ENCODE peak calls at places on chromosomes 4 and X, in ten cellular contexts. O is astrocyte of the spinal cord; V is CD4-positive, alpha-beta T cell; E is fibroblast of the aortic adventitia; D is AG04449; T is adrenal gland; U is GM20000; S is breast epithelium; Y is progenitor cell of endocrine pancreas; C is thoracic aorta. P is an unnamed sample.

GRCh38 chr4:105520819-105521790 is 31.3 kb upstream of the ARHGEF38 start:
- DNase-seq in D (peak), T (no peak), U (peak), S (no peak), V (no peak), C (no peak), O (peak), E (peak), Y (no peak), P (peak)

GRCh38 chr4:44447563-44448504 is 775 bp downstream of the KCTD8 start:
- DNase-seq in V (no peak), C (no peak), Y (peak), O (peak), E (peak), T (peak), S (no peak), D (no peak), U (peak), P (peak)

GRCh38 chrX:7194606-7195005 is 46.7 kb upstream of the PUDP start:
- DNase-seq in C (no peak), D (no peak), E (no peak), V (no peak), U (no peak), Y (no peak), T (no peak), O (no peak), S (no peak), P (no peak)

GRCh38 chr4:172887959-172888358 is 280.7 kb upstream of the GALNT7 start:
- DNase-seq in O (no peak), T (no peak), Y (no peak), E (no peak), D (no peak), S (no peak), C (no peak), V (no peak), U (no peak), P (no peak)

GRCh38 chr4:123939621-123940020 is 543.0 kb downstream of the SPRY1 start:
- DNase-seq in T (no peak), E (peak), Y (no peak), V (no peak), U (no peak), C (no peak), S (no peak), D (peak), O (peak), P (no peak)

GRCh38 chr4:173169178-173169427 is 492 bp downstream of the GALNT7 start:
- DNase-seq in V (no peak), D (no peak), T (no peak), Y (no peak), U (no peak), E (no peak), O (no peak), S (no peak), C (no peak), P (no peak)

GRCh38 chrX:53422091-53422914 is at the start of the genes RIBC1 and SMC1A:
- DNase-seq in Y (peak), T (peak), O (peak), C (peak), U (peak), E (peak), S (peak), D (peak), V (peak), P (peak)

GRCh38 chr4:173119818-173120217 is 48.8 kb upstream of the GALNT7 start:
- DNase-seq in T (no peak), V (no peak), E (no peak), O (no peak), D (no peak), S (no peak), C (no peak), U (no peak), Y (no peak), P (no peak)

GRCh38 chr4:174494731-174495130 is 27.6 kb downstream of the HPGD start:
- DNase-seq in S (no peak), O (no peak), V (no peak), D (no peak), T (no peak), Y (no peak), E (no peak), U (no peak), C (no peak), P (no peak)

GRCh38 chrX:133590703-133591505 is 175.6 kb upstream of the GPC4 start:
- DNase-seq in C (no peak), U (no peak), Y (no peak), E (peak), S (no peak), O (no peak), D (no peak), T (no peak), V (no peak), P (no peak)

GRCh38 chr4:27048350-27049100 is 187.9 kb downstream of the STIM2 start:
- DNase-seq in U (peak), S (no peak), Y (no peak), D (no peak), E (peak), C (no peak), O (peak), T (no peak), V (no peak), P (peak)

GRCh38 chr4:59838236-59838635 is 1361.9 kb upstream of the ADGRL3 start:
- DNase-seq in Y (no peak), O (no peak), T (no peak), E (no peak), U (no peak), C (no peak), V (no peak), S (no peak), D (no peak), P (no peak)

GRCh38 chr4:38166768-38167167 is 206.6 kb downstream of the PTTG2 start:
- DNase-seq in C (no peak), S (no peak), O (no peak), E (no peak), V (no peak), Y (no peak), T (no peak), U (no peak), D (no peak), P (no peak)

GRCh38 chr4:147969573-147969972 is 237.7 kb downstream of the ARHGAP10 start:
- DNase-seq in O (no peak), C (no peak), E (no peak), S (no peak), D (no peak), V (no peak), T (peak), U (no peak), Y (no peak), P (no peak)

GRCh38 chr4:1449833-1450741 is 43.8 kb upstream of the NKX1-1 start:
- DNase-seq in T (no peak), V (no peak), C (no peak), Y (no peak), D (no peak), E (no peak), U (no peak), S (no peak), O (no peak), P (no peak)

GRCh38 chr4:113292371-113293042 is 243.1 kb downstream of the ANK2 start:
- DNase-seq in O (peak), U (no peak), E (peak), D (no peak), C (no peak), V (no peak), S (no peak), Y (no peak), T (no peak), P (no peak)

GRCh38 chrX:136767104-136767941 is 13.4 kb downstream of the ARHGEF6 start:
- DNase-seq in D (no peak), O (peak), Y (peak), E (peak), U (peak), V (peak), C (no peak), T (peak), S (peak), P (peak)

GRCh38 chr4:28675582-28675981 is 1814.9 kb downstream of the STIM2 start:
- DNase-seq in D (no peak), S (no peak), V (no peak), O (no peak), C (no peak), T (no peak), E (peak), U (no peak), Y (no peak), P (no peak)

GRCh38 chr4:76747613-76748012 is 150.3 kb downstream of the SOWAHB start:
- DNase-seq in V (no peak), S (no peak), D (no peak), Y (no peak), E (no peak), O (no peak), U (no peak), C (no peak), T (no peak), P (no peak)

GRCh38 chr4:16550488-16550980 is 324.3 kb upstream of the TAPT1 start:
- DNase-seq in U (no peak), T (no peak), E (no peak), O (no peak), C (no peak), S (no peak), V (no peak), D (no peak), Y (no peak), P (no peak)

GRCh38 chr4:164977243-164978164 is at the start of gene TRIM61:
- DNase-seq in T (peak), O (no peak), C (no peak), S (no peak), U (peak), V (peak), D (no peak), E (peak), Y (peak), P (peak)

GRCh38 chr4:127370495-127371069 is 262.2 kb upstream of the INTU start:
- DNase-seq in E (peak), U (no peak), O (no peak), D (no peak), S (peak), T (peak), C (no peak), V (no peak), Y (no peak), P (no peak)

GRCh38 chr4:120071192-120071795 is 4.6 kb upstream of the MAD2L1 start:
- DNase-seq in V (peak), S (no peak), T (peak), Y (no peak), O (peak), C (no peak), D (no peak), E (peak), U (peak), P (peak)

GRCh38 chr4:1804638-1805492 is 11.8 kb downstream of the FGFR3 start:
- DNase-seq in T (no peak), U (no peak), O (no peak), E (no peak), Y (no peak), C (no peak), V (no peak), D (no peak), S (no peak), P (no peak)

GRCh38 chr4:94413085-94413685 is 38.6 kb upstream of the PDLIM5 start:
- DNase-seq in D (no peak), U (no peak), E (peak), V (no peak), S (no peak), Y (no peak), C (no peak), T (no peak), O (peak), P (no peak)

GRCh38 chr4:2075171-2075986 is 16.3 kb downstream of the NAT8L start:
- DNase-seq in Y (no peak), S (no peak), U (peak), V (no peak), O (no peak), D (no peak), C (no peak), E (no peak), T (no peak), P (no peak)

GRCh38 chrX:132776486-132777210 is 181.8 kb downstream of the HS6ST2 start:
- DNase-seq in U (no peak), V (no peak), S (no peak), O (no peak), Y (no peak), C (no peak), T (no peak), D (no peak), E (no peak), P (no peak)

GRCh38 chr4:95428216-95429085 is 120.3 kb downstream of the UNC5C start:
- DNase-seq in S (no peak), T (no peak), E (no peak), O (no peak), C (no peak), Y (no peak), V (no peak), U (no peak), D (no peak), P (no peak)

GRCh38 chr4:95431678-95432077 is 117.1 kb downstream of the UNC5C start:
- DNase-seq in S (no peak), E (no peak), U (no peak), C (no peak), V (no peak), D (no peak), O (no peak), Y (no peak), T (no peak), P (no peak)

GRCh38 chr4:95432466-95432865 is 116.3 kb downstream of the UNC5C start:
- DNase-seq in V (no peak), E (no peak), S (no peak), U (no peak), C (no peak), T (no peak), O (peak), D (no peak), Y (no peak), P (no peak)
- TF ChIP-seq CTCF in V (no peak), E (no peak), S (no peak), U (no peak), C (no peak), T (no peak), O (no peak), D (no peak), Y (no peak), P (no peak)

GRCh38 chr4:24680746-24681145 is 96.4 kb upstream of the DHX15 start:
- DNase-seq in C (no peak), Y (no peak), U (no peak), S (no peak), O (no peak), D (no peak), E (no peak), T (no peak), V (no peak), P (no peak)

GRCh38 chr4:24688453-24688852 is 104.1 kb upstream of the DHX15 start:
- DNase-seq in V (no peak), T (no peak), Y (no peak), D (no peak), U (no peak), E (no peak), C (no peak), S (no peak), O (no peak), P (no peak)

GRCh38 chr4:24686866-24687672 is 102.7 kb upstream of the DHX15 start:
- DNase-seq in D (no peak), S (no peak), T (peak), Y (no peak), V (no peak), O (no peak), C (no peak), U (peak), E (no peak), P (peak)

GRCh38 chr4:24683116-24683515 is 98.8 kb upstream of the DHX15 start:
- DNase-seq in D (no peak), T (no peak), O (no peak), C (no peak), V (no peak), S (no peak), U (no peak), E (peak), Y (no peak), P (no peak)
- TF ChIP-seq CTCF in D (no peak), T (no peak), O (no peak), C (peak), V (no peak), S (no peak), U (no peak), E (no peak), Y (no peak), P (no peak)

DNA sequence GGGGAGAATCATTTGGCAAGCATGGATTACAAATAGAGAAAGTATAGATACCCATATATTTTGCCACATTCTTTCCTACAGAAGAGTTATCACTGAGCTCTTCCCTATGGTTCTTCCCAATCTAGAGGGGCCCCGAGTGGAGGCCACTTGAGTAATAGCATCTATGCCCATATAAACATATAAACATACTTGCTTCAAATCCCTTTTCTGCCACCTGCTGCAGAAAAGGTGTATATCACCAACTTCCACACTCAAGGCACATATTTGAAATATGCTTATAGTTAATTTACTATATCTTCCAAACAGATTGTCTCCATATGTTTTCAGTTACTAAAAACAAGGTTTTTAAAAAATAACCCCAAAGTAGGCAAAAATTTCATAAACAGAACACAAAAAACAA is 642.8 kb upstream of the DIPK2B start:
- DNase-seq in O (no peak), Y (no peak), E (peak), C (no peak), V (no peak), S (no peak), U (peak), D (no peak), T (no peak), P (peak)
- TF ChIP-seq CTCF in O (no peak), Y (peak), E (no peak), C (no peak), V (peak), S (no peak), U (no peak), D (no peak), T (no peak), P (peak)

GRCh38 chr4:133484287-133484686 is 335.2 kb downstream of the PCDH10 start:
- DNase-seq in V (no peak), U (no peak), T (no peak), S (no peak), D (no peak), Y (no peak), C (no peak), E (no peak), O (peak), P (no peak)

GRCh38 chr4:133483600-133484246 is 334.6 kb downstream of the PCDH10 start:
- DNase-seq in T (no peak), C (no peak), V (no peak), E (peak), O (peak), Y (no peak), U (no peak), D (no peak), S (no peak), P (no peak)
- TF ChIP-seq CTCF in T (no peak), C (peak), V (no peak), E (peak), O (peak), Y (peak), U (no peak), D (peak), S (no peak), P (no peak)

DNA sequence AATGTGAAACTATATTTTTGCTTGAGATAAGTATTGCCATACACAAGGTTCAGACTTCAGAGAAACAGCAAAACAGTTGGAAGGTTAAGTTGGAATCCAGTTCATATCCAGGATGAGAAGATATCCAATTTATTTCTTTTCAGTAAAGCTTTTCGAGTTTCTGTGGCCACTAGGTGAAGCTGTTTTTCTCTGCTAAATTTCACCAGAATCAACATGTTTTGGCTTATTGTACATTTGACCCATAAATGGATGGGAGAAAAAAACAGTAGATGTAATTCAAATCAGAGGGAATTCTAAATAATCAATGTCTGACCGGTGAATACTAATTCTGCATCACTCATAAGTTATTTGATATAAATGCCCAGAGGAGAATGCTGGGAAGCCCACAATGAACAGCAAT is 9.1 kb upstream of the METTL14 start:
- DNase-seq in C (no peak), T (no peak), O (no peak), V (no peak), E (peak), S (no peak), D (no peak), U (no peak), Y (no peak), P (no peak)
- TF ChIP-seq CTCF in C (no peak), T (no peak), O (peak), V (no peak), E (peak), S (no peak), D (peak), U (no peak), Y (no peak), P (no peak)

GRCh38 chrX:69029696-69030245 is 135.5 kb downstream of the PJA1 start:
- DNase-seq in V (no peak), C (no peak), S (no peak), T (no peak), D (no peak), Y (no peak), O (no peak), E (no peak), U (no peak), P (no peak)

GRCh38 chrX:69032601-69033000 is 132.7 kb downstream of the PJA1 start:
- DNase-seq in T (no peak), D (no peak), V (no peak), Y (no peak), U (no peak), S (no peak), C (no peak), E (no peak), O (no peak), P (no peak)

GRCh38 chrX:69031971-69032391 is 133.3 kb downstream of the PJA1 start:
- DNase-seq in V (no peak), C (no peak), S (no peak), U (no peak), E (peak), O (no peak), Y (no peak), T (no peak), D (no peak), P (no peak)

GRCh38 chrX:69028761-69029120 is 136.5 kb downstream of the PJA1 start:
- DNase-seq in S (no peak), E (no peak), T (no peak), Y (no peak), C (no peak), V (no peak), U (no peak), D (no peak), O (no peak), P (no peak)

GRCh38 chrX:69031181-69031580 is 134.1 kb downstream of the PJA1 start:
- DNase-seq in D (no peak), T (no peak), U (no peak), O (no peak), E (peak), V (no peak), Y (no peak), C (no peak), S (no peak), P (no peak)
- TF ChIP-seq CTCF in D (no peak), T (no peak), U (no peak), O (peak), E (peak), V (no peak), Y (peak), C (no peak), S (no peak), P (no peak)

GRCh38 chr4:185589067-185589844 is 53.9 kb upstream of the PDLIM3 start:
- DNase-seq in D (peak), O (peak), T (no peak), U (no peak), V (no peak), Y (no peak), C (no peak), S (no peak), E (peak), P (no peak)

GRCh38 chr4:185592438-185592837 is 57.1 kb upstream of the PDLIM3 start:
- DNase-seq in V (no peak), C (no peak), E (no peak), Y (no peak), T (no peak), S (no peak), D (no peak), O (no peak), U (no peak), P (no peak)

GRCh38 chr4:185590982-185591381 is 55.7 kb upstream of the PDLIM3 start:
- DNase-seq in S (no peak), C (no peak), T (no peak), V (no peak), E (no peak), U (no peak), Y (no peak), O (no peak), D (no peak), P (no peak)

GRCh38 chr4:185592845-185593488 is 57.7 kb upstream of the PDLIM3 start:
- DNase-seq in E (peak), C (no peak), Y (no peak), O (no peak), S (no peak), D (no peak), V (no peak), U (no peak), T (no peak), P (no peak)

DNA sequence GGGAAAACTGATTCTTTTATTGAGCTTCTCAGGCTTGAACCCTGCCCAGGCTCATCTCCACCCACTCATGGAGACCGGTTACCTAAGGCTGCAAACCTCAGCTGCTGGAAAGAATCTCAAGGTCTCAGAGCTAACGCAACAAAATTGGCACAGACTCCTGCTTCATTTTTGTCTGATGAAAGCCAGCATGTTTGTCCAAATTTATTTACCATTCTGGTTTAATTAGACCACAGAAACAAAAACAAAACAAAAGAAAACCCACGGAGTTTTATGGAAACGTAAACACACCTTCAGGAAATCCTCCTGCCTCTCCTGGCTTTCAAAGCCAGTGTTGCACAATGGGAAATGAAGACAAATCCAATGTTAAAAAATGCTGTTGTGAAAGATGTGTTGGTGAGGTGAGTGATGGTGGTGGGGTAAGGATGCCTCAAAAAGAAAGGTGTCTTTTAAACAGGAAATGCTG is 56.4 kb upstream of the PDLIM3 start:
- DNase-seq in Y (no peak), D (no peak), S (no peak), O (no peak), V (no peak), E (peak), U (no peak), C (no peak), T (peak), P (no peak)
- TF ChIP-seq CTCF in Y (no peak), D (no peak), S (peak), O (no peak), V (no peak), E (no peak), U (no peak), C (no peak), T (peak), P (no peak)